ENCODE peak calls at places on chromosomes 6 and 20, in six cellular contexts. X, K, I, R, H and U are unnamed samples.

GRCh38 chr6:26575494-26575939 is 21.2 kb upstream of the ABT1 start:
- DNase-seq in I (no peak), X (no peak), R (peak; percentile 9), K (no peak), H (no peak), U (no peak)

GRCh38 chr6:37674161-37674560 is 23.5 kb downstream of the MDGA1 start:
- DNase-seq in H (no peak), K (no peak), R (no peak), X (no peak), I (peak; percentile 32), U (no peak)

GRCh38 chr6:133001040-133001570 is 186.7 kb downstream of the RPS12 start:
- DNase-seq in H (no peak), I (no peak), R (no peak), X (no peak), K (no peak), U (no peak)

GRCh38 chr20:25247100-25247665 is 702 bp upstream of the PYGB start:
- DNase-seq in K (peak; percentile 3), H (peak; percentile 81), R (peak; percentile 77), X (no peak), I (peak; percentile 74), U (no peak)

GRCh38 chr6:8953310-8953709 is 518.0 kb upstream of the SLC35B3 start:
- DNase-seq in X (no peak), R (no peak), K (no peak), I (no peak), H (no peak), U (no peak)

GRCh38 chr6:170110201-170111140 is 180.4 kb downstream of the DLL1 start:
- DNase-seq in I (no peak), K (no peak), X (no peak), H (peak; percentile 28), R (no peak), U (no peak)

GRCh38 chr6:118770112-118770788 is 118.9 kb upstream of the CEP85L start:
- DNase-seq in K (no peak), R (no peak), X (no peak), I (no peak), H (no peak), U (no peak)

GRCh38 chr6:17859846-17860245 is 127.6 kb downstream of the KIF13A start:
- DNase-seq in R (no peak), H (no peak), K (no peak), X (no peak), I (no peak), U (no peak)

GRCh38 chr6:163463795-163464194 is 49.3 kb downstream of the QKI start:
- DNase-seq in K (no peak), X (no peak), H (no peak), R (no peak), I (no peak), U (no peak)

GRCh38 chr6:122438975-122439374 is 32.6 kb downstream of the SERINC1 start:
- DNase-seq in I (no peak), H (no peak), X (no peak), R (no peak), K (no peak), U (no peak)

GRCh38 chr20:20664795-20665194 is 47.6 kb downstream of the RALGAPA2 start:
- DNase-seq in K (peak; percentile 7), X (no peak), R (peak; percentile 77), H (no peak), I (peak; percentile 34), U (no peak)

GRCh38 chr6:19731286-19731685 is 105.9 kb upstream of the ID4 start:
- DNase-seq in H (no peak), K (no peak), R (no peak), I (no peak), X (no peak), U (no peak)

GRCh38 chr6:16498237-16498636 is 259.9 kb downstream of the GMPR start:
- DNase-seq in I (no peak), R (no peak), X (no peak), K (no peak), H (no peak), U (no peak)

GRCh38 chr6:158042245-158042798 is 60.7 kb downstream of the SYNJ2 start:
- DNase-seq in H (peak; percentile 83), I (no peak), X (no peak), K (no peak), R (peak; percentile 94), U (no peak)

GRCh38 chr20:41534842-41535241 is 83.3 kb downstream of the CHD6 start:
- DNase-seq in K (no peak), X (no peak), R (no peak), I (no peak), H (no peak), U (no peak)

GRCh38 chr20:46057856-46058655 is 29.0 kb downstream of the SLC12A5 start:
- DNase-seq in I (no peak), R (peak; percentile 56), X (no peak), H (peak; percentile 77), K (no peak), U (no peak)

GRCh38 chr20:32820000-32820697 is 395 bp downstream of the MAPRE1 start:
- DNase-seq in H (no peak), I (peak; percentile 83), R (peak; percentile 64), X (peak; percentile 93), K (peak; percentile 91), U (no peak)

GRCh38 chr6:104862456-104862855 is 2.7 kb upstream of the HACE1 start:
- DNase-seq in X (no peak), I (no peak), H (no peak), K (no peak), R (no peak), U (no peak)

GRCh38 chr6:20534906-20535305 is 649 bp downstream of the CDKAL1 start:
- DNase-seq in X (peak; percentile 23), I (no peak), K (peak; percentile 15), H (no peak), R (no peak), U (no peak)

GRCh38 chr20:42179768-42180167 is 561.6 kb upstream of the CHD6 start:
- DNase-seq in X (no peak), H (no peak), K (no peak), R (no peak), I (no peak), U (no peak)

GRCh38 chr6:90219168-90219985 is 77.3 kb downstream of the BACH2 start:
- DNase-seq in X (no peak), K (no peak), I (peak; percentile 26), H (peak; percentile 44), R (peak; percentile 70), U (no peak)

GRCh38 chr6:137866200-137866913 is 702 bp upstream of the TNFAIP3 start:
- DNase-seq in R (peak; percentile 43), H (no peak), K (no peak), X (no peak), I (peak; percentile 20), U (no peak)

GRCh38 chr6:30097902-30098606 is 14.8 kb downstream of the TRIM31 start:
- DNase-seq in H (no peak), R (no peak), I (no peak), K (peak; percentile 14), X (no peak), U (no peak)

GRCh38 chr6:160418370-160418769 is 70.2 kb downstream of the SLC22A3 start:
- DNase-seq in H (no peak), R (no peak), K (no peak), X (no peak), I (no peak), U (no peak)

GRCh38 chr6:160420253-160420968 is 72.2 kb downstream of the SLC22A3 start:
- DNase-seq in K (no peak), I (no peak), H (no peak), X (no peak), R (no peak), U (no peak)

GRCh38 chr6:160417135-160417534 is 69.0 kb downstream of the SLC22A3 start:
- DNase-seq in I (no peak), K (no peak), X (no peak), R (no peak), H (no peak), U (no peak)

GRCh38 chr6:160419488-160419887 is 71.3 kb downstream of the SLC22A3 start:
- DNase-seq in X (no peak), H (no peak), I (no peak), R (no peak), K (no peak), U (no peak)

DNA sequence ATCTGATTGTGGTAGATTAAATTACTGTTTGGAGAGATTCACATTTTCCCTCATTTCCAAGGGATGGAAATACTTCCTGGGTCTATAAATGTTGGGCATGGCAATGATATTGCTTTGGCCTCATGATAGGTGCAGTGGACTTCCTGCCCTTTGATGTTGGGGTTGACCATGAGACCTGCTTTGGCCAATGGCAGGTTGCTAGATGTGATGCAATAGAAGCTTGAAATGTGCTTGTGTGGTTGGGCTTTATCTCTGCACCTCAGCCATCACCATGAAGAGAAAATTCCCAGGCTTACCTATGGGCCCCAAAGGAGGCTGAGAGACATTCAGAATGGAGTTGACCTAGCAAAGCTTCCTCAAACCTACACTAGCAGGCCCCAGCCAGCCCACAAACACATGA is 69.4 kb downstream of the SLC22A3 start:
- DNase-seq in R (no peak), K (no peak), X (no peak), H (no peak), I (no peak), U (no peak)
- H3K4me3 ChIP-seq in R (no peak overlapping the region), K (no peak overlapping the region), X (no peak overlapping the region), H (no peak overlapping the region), I (no peak overlapping the region), U (no peak overlapping the region)

DNA sequence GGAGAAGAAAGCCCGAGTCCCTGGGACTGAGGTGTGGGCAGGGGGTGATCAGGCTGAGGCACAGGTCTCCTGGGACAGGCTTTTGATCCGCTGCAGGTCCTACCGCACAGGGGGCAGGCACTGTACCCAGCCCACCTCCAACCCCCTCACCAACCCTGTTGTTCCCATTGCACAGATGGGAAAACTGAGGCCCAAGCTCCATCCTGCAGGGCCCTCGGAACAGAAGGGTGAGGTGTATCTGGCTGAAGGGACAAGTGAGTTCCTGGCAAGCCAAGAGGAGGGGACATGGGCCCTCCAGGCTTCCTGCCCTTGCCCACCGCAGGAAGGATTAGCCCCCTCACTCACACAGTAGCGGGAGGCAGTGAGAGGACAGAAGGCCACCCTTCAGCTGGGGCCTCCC is 16.5 kb upstream of the SPDEF start:
- DNase-seq in R (no peak), H (no peak), K (no peak), I (no peak), X (no peak), U (no peak)
- H3K4me1 ChIP-seq in R (no peaks in the 10 kb centered on the region), H (no peaks in the 10 kb centered on the region), K (no peaks in the 10 kb centered on the region), I (no peaks in the 10 kb centered on the region), X (no peaks in the 10 kb centered on the region), U (peaks cover 6% of the 10 kb centered on the region)

DNA sequence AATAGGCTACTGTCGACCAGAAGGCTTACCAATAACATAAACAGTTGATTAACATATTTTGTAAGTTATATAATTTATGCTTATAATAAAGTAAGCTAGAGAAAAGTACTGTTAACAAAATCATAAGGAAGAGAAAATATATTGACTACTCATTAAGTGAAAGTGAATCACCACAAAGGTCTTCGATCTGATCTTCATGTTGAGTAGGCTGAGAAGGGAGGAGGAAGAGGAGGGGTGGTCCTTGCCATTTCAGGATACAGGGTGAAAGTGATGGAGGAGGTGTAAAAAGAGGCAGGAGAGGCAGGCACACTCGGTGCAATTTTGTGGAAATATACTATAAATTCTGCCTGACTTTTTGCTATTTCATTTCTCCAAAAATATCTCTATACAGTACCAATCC is 10.4 kb downstream of the FBXL4 start:
- DNase-seq in I (no peak), H (no peak), X (no peak), K (no peak), R (no peak), U (no peak)
- H3K9me3 ChIP-seq in I (no peaks in the 10 kb centered on the region), H (no peaks in the 10 kb centered on the region), X (peaks cover 12% of the 10 kb centered on the region), K (peaks cover 4% of the 10 kb centered on the region), R (no peaks in the 10 kb centered on the region), U (no peaks in the 10 kb centered on the region)

DNA sequence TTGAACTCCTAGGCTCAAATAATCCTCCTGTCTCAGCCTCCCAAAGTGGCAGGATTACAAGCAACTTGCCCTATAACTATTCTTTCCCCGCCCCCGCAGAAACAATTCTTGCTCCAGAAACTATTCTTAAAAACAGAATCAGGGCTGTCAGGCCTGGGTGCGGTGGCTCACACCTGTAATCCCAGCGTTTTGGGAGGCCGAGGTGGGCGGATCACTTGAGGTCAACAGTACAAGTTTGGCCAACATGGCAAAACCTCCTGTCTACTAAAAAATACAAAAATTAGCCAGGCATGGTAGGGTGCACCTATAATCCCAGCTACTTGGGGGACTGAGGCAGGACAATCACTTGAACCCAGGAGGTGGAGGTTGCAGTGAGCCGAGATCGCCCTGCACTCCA is 31.2 kb downstream of the SAMHD1 start:
- DNase-seq in X (no peak), K (no peak), H (no peak), R (no peak), I (no peak), U (no peak)
- H3K4me3 ChIP-seq in X (no peak overlapping the region), K (no peak overlapping the region), H (no peak overlapping the region), R (no peak overlapping the region), I (no peak overlapping the region), U (no peak overlapping the region)